ENCODE peak calls at places on chromosomes 3 and 15, in five cellular contexts. A is aorta, L is pancreas, R is HCT116, G is dorsolateral prefrontal cortex. M is an unnamed sample.

GRCh38 chr3:11555211-11555782 is 88.4 kb downstream of the VGLL4 start:
- DNase-seq in G (no peak), L (peak; percentile 8), R (no peak), A (peak; percentile 50), M (no peak)

GRCh38 chr3:46710671-46711295 is 6.9 kb downstream of the PRSS50 start:
- DNase-seq in R (no peak), G (no peak), A (peak; percentile 24), L (no peak), M (peak; percentile 51)

GRCh38 chr15:100765458-100766224 is 114.0 kb upstream of the ALDH1A3 start:
- DNase-seq in L (no peak), R (no peak), A (no peak), G (no peak), M (no peak)

GRCh38 chr3:10194328-10195071 is 29.8 kb downstream of the IRAK2 start:
- DNase-seq in L (no peak), R (no peak), G (no peak), A (peak; percentile 64), M (no peak)

GRCh38 chr15:98881526-98882517 is 125.8 kb downstream of the PGPEP1L start:
- DNase-seq in G (no peak), R (peak; percentile 31), A (no peak), L (peak; percentile 33), M (no peak)

GRCh38 chr3:54324069-54324468 is 201.7 kb downstream of the CACNA2D3 start:
- DNase-seq in G (no peak), A (no peak), R (no peak), L (no peak), M (no peak)

GRCh38 chr3:13748500-13748899 is 131.4 kb downstream of the WNT7A start:
- DNase-seq in A (no peak), R (no peak), L (no peak), G (no peak), M (no peak)

GRCh38 chr3:141686477-141687280 is 51.4 kb upstream of the RNF7 start:
- DNase-seq in L (no peak), G (peak; percentile 59), A (peak; percentile 75), R (no peak), M (no peak)

GRCh38 chr3:185822221-185822956 is 2.5 kb downstream of the IGF2BP2 start:
- DNase-seq in A (no peak), L (no peak), G (no peak), R (no peak), M (no peak)

GRCh38 chr15:73799466-73799865 is 46.3 kb upstream of the INSYN1 start:
- DNase-seq in A (no peak), R (no peak), G (no peak), L (no peak), M (no peak)

DNA sequence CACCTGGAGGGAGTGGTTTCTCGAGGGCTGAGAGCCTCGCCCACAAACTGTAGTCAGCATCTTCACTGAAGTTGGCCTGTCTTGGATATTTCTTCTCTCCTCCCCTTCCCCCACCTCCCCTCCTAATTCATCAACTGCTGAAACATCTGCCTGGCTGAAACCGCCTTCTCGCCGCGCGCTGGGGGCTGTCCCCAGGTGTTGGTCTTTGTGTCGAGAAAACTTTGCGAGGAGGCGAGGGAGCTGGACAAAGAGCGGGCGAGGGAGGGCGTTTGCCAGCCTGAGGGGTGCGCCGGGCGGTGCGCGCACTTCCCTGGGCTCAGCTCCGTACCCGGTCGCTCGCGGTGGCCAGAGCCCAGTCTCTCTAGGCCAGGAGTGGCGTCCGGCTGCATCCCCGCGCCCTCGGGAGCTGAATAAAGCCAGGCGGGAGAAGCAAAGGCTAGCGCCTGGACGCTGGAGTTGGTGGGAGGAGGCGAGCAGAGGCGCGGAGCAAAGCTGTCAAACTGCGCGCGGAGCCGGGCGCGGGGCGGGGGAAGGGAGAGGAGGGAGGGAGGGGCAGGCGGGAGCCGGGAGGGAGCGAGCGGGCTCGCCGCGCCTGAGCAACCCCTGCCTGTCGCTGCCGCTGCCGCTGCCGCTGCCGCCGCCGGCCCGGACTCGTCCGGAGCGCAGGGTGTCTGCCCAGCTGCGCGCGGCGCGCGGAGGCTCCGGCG is at the start of gene ST8SIA2:
- DNase-seq in A (no peak), L (no peak), R (no peak), G (no peak), M (peak; percentile 80)
- H3K27me3 ChIP-seq in A (no peaks in the 10 kb centered on the region), L (peaks cover 25% of the 10 kb centered on the region), R (peaks cover 30% of the 10 kb centered on the region), G (peaks cover 61% of the 10 kb centered on the region), M (peaks cover 5% of the 10 kb centered on the region)

GRCh38 chr3:50193286-50193685 is 1.9 kb downstream of the GNAT1 start:
- DNase-seq in A (no peak), R (no peak), G (no peak), L (no peak), M (no peak)

GRCh38 chr3:50193746-50194127 is 2.3 kb downstream of the GNAT1 start:
- DNase-seq in L (no peak), G (no peak), A (no peak), R (no peak), M (no peak)

GRCh38 chr3:50192689-50193141 is 1.3 kb downstream of the GNAT1 start:
- DNase-seq in G (peak; percentile 78), R (peak; percentile 43), A (peak; percentile 73), L (peak; percentile 77), M (peak; percentile 85)

GRCh38 chr3:50190921-50191660 is at the start of gene GNAT1:
- DNase-seq in A (no peak), L (no peak), R (no peak), G (no peak), M (no peak)

DNA sequence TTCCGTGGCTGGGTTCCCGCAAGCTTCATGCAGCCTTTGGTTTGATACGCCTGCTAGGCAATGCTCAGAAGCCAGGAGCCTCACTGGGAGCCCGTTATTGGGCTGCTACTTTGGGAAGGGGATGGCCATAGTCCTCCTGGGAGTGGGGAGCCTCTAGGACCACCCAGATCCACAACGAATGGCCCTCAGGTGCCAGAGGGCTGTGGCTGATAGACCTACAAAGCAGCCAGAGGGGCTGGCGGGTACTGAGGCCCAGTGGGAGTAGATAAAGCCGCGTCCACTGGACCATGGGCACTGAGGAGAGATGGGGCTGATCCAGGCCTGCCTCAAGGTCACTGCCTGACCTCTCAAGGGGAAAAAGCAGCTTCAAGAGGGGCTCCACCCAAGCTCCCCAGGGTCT is 714 bp downstream of the GNAT1 start:
- DNase-seq in R (no peak), A (no peak), G (no peak), L (no peak), M (no peak)
- H3K4me3 ChIP-seq in R (no peak overlapping the region), A (no peak overlapping the region), G (no peak overlapping the region), L (no peak overlapping the region), M (no peak overlapping the region)

GRCh38 chr15:96340348-96340610 is 9.8 kb downstream of the NR2F2 start:
- DNase-seq in G (no peak), A (no peak), R (no peak), L (no peak), M (no peak)

GRCh38 chr15:96337991-96338771 is 7.7 kb downstream of the NR2F2 start:
- DNase-seq in R (no peak), A (no peak), L (no peak), G (no peak), M (no peak)

GRCh38 chr15:96340611-96341464 is 10.3 kb downstream of the NR2F2 start:
- DNase-seq in A (peak; percentile 66), L (peak; percentile 60), R (no peak), G (no peak), M (peak; percentile 42)

GRCh38 chr15:96338772-96339661 is 8.5 kb downstream of the NR2F2 start:
- DNase-seq in L (no peak), A (no peak), R (no peak), G (no peak), M (no peak)

GRCh38 chr15:96339662-96340347 is 9.3 kb downstream of the NR2F2 start:
- DNase-seq in A (no peak), L (no peak), R (no peak), G (no peak), M (no peak)
- H3K27me3 ChIP-seq in A (no peaks in the 10 kb centered on the region), L (no peaks in the 10 kb centered on the region), R (no peaks in the 10 kb centered on the region), G (peaks cover 95% of the 10 kb centered on the region), M (peaks cover 33% of the 10 kb centered on the region)

GRCh38 chr3:108090701-108091497 is at the start of gene CD47:
- DNase-seq in A (peak; percentile 96), R (peak; percentile 48), G (peak; percentile 91), L (peak; percentile 94), M (peak; percentile 94)

GRCh38 chr3:108093616-108094015 is 2.8 kb upstream of the CD47 start:
- DNase-seq in L (no peak), G (no peak), A (no peak), R (no peak), M (no peak)

GRCh38 chr3:108091498-108092259 is 848 bp upstream of the CD47 start:
- DNase-seq in L (peak; percentile 37), A (no peak), R (no peak), G (no peak), M (no peak)

GRCh38 chr3:108093021-108093420 is 2.2 kb upstream of the CD47 start:
- DNase-seq in R (no peak), A (no peak), L (no peak), G (no peak), M (no peak)

DNA sequence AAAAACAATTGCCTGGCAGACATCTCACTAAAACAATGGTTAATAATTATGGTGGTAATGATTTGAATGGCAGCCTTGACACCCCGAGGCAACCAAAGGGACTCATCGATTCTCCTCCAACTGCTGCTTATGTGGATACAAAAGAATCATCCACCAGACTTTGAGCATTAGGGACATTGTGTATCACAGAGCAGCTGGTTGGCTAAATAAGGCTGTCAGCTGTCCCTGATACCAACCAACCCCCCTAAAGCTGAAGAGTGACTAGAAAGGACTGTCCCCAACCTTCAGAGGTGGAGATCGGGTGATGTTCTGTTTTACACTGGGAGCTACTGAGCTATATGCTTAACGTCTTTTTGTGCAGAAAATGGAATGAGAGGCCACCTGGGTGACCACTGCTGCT is 1.7 kb upstream of the CD47 start:
- DNase-seq in R (no peak), G (no peak), A (no peak), L (no peak), M (no peak)
- H3K4me3 ChIP-seq in R (no peak overlapping the region), G (no peak overlapping the region), A (no peak overlapping the region), L (no peak overlapping the region), M (no peak overlapping the region)

DNA sequence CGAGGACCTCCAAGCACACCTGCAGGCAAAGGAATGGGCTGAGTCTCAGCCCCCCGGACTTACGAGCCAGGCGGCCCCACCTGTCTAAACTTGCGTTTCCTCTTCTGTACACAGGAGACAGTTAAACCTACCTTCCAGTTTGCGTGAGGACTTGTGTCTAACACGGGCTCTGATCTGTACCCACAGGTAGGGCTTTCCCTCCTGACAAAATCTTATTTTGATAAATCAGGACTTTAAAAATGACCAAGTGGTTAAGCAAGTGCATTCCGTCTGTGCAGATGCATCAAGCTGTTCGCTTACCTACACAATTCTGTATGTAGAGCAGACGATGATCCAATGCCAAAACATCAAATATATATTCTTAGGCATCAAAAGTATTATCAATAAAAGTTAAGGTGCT is 238.0 kb downstream of the XXYLT1 start:
- DNase-seq in A (no peak), G (no peak), R (no peak), L (no peak), M (no peak)
- H3K27me3 ChIP-seq in A (no peaks in the 10 kb centered on the region), G (no peaks in the 10 kb centered on the region), R (peaks cover 14% of the 10 kb centered on the region), L (no peaks in the 10 kb centered on the region), M (no peaks in the 10 kb centered on the region)

GRCh38 chr3:61718565-61718964 is 157.2 kb downstream of the PTPRG start:
- DNase-seq in A (no peak), R (no peak), L (no peak), G (no peak), M (no peak)
- H3K4me3 ChIP-seq in A (no peak overlapping the region), R (no peak overlapping the region), L (no peak overlapping the region), G (no peak overlapping the region), M (no peak overlapping the region)

M was measured in WERI-Rb-1.